ENCODE peak calls at places on chromosomes 7 and 10, in four cellular contexts. I is K562, J is fibroblast of the aortic adventitia, F is AG04450. Q is an unnamed sample.
A peak's percentile ranks its signal among the peaks of the same experiment; 100 is the strongest.

GRCh38 chr10:119025336-119025735 is 4.2 kb upstream of the NANOS1 start:
- DNase-seq in I (no peak), J (peak; percentile 68), F (no peak), Q (peak; percentile 83)

GRCh38 chr10:1403508-1404230 is 333.7 kb downstream of the ADARB2 start:
- DNase-seq in J (no peak), I (no peak), F (no peak), Q (no peak)

GRCh38 chr7:25858562-25859411 is 293.2 kb upstream of the NFE2L3 start:
- DNase-seq in J (no peak), I (no peak), F (no peak), Q (no peak)

GRCh38 chr10:13087986-13088618 is 11.9 kb upstream of the OPTN start:
- DNase-seq in F (peak; percentile 38), I (no peak), J (peak; percentile 92), Q (peak; percentile 89)

GRCh38 chr7:152588350-152588749 is 87.6 kb downstream of the XRCC2 start:
- DNase-seq in J (peak; percentile 68), I (no peak), F (peak; percentile 23), Q (peak; percentile 81)

GRCh38 chr10:16828731-16829175 is 11.5 kb upstream of the RSU1 start:
- DNase-seq in F (no peak), I (peak; percentile 12), J (peak; percentile 74), Q (peak; percentile 87)

GRCh38 chr10:101708073-101708472 is 13.1 kb upstream of the FBXW4 start:
- DNase-seq in I (no peak), F (no peak), J (no peak), Q (no peak)

GRCh38 chr7:130875265-130875741 is 141.3 kb upstream of the KLF14 start:
- DNase-seq in J (no peak), F (no peak), I (peak; percentile 79), Q (peak; percentile 56)

GRCh38 chr10:31374146-31374696 is 55.2 kb downstream of the ZEB1 start:
- DNase-seq in I (no peak), J (no peak), F (no peak), Q (peak; percentile 55)

GRCh38 chr7:74606101-74606908 is 51.2 kb upstream of the GTF2I start:
- DNase-seq in I (no peak), F (no peak), J (no peak), Q (no peak)

GRCh38 chr10:35506741-35507140 is 98.4 kb upstream of the GJD4 start:
- DNase-seq in J (no peak), F (no peak), I (no peak), Q (no peak)

GRCh38 chr7:55971045-55971444 is 6.7 kb downstream of the NIPSNAP2 start:
- DNase-seq in I (no peak), F (no peak), J (no peak), Q (no peak)

GRCh38 chr7:42090056-42090455 is 147.0 kb downstream of the GLI3 start:
- DNase-seq in I (no peak), F (no peak), J (no peak), Q (no peak)

GRCh38 chr10:48940372-48940771 is 732 bp upstream of the LRRC18 start:
- DNase-seq in I (no peak), J (no peak), F (no peak), Q (no peak)

GRCh38 chr7:133754718-133755117 is 372.4 kb upstream of the LRGUK start:
- DNase-seq in J (no peak), F (no peak), I (no peak), Q (no peak)

GRCh38 chr10:18221123-18221522 is 80.9 kb downstream of the CACNB2 start:
- DNase-seq in J (no peak), I (no peak), F (no peak), Q (no peak)

GRCh38 chr7:149670288-149670687 is 103.1 kb downstream of the ZNF467 start:
- DNase-seq in J (peak; percentile 85), I (no peak), F (no peak), Q (peak; percentile 46)

GRCh38 chr10:78045237-78045636 is 11.6 kb downstream of the RPS24 start:
- DNase-seq in F (no peak), I (peak; percentile 29), J (no peak), Q (no peak)

GRCh38 chr10:30055094-30055701 is 4.2 kb downstream of the JCAD start:
- DNase-seq in J (no peak), I (no peak), F (no peak), Q (peak; percentile 32)

GRCh38 chr7:131495679-131496498 is 60.5 kb downstream of the PODXL start:
- DNase-seq in F (no peak), I (no peak), J (no peak), Q (no peak)

GRCh38 chr7:2086229-2086628 is 146.5 kb downstream of the MAD1L1 start:
- DNase-seq in J (no peak), I (no peak), F (no peak), Q (no peak)

GRCh38 chr7:116736927-116737715 is 65.1 kb downstream of the MET start:
- DNase-seq in F (no peak), I (no peak), J (peak; percentile 54), Q (peak; percentile 52)

GRCh38 chr7:35036361-35037171 is 719 bp downstream of the DPY19L1 start:
- DNase-seq in F (no peak), I (peak; percentile 73), J (peak; percentile 66), Q (peak; percentile 70)

DNA sequence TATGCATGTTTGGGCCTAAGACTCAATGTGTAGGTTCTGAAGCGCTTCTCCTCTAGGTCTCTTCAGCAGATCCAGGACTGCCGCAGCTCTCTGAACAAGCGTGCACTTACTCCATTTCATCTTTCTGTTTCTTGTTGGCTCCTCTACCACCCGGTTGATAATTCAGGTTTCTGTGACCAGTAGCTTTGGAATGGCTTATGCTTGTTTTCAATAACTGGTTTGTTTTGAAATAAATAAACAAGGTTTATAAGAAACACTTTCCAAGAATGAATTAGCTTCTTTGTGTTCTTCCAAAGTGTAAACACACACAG is 1.5 kb downstream of the MDFIC start:
- DNase-seq in I (no peak), J (no peak), F (no peak), Q (no peak)
- H3K4me3 ChIP-seq in I (no peak overlapping the region), J (peak overlapping the region; percentile 83), F (peak overlapping the region; percentile 81), Q (peak overlapping the region; percentile 77)

GRCh38 chr10:14879801-14880193 is 1.1 kb downstream of the SUV39H2 start:
- DNase-seq in J (peak; percentile 3), F (no peak), I (no peak), Q (no peak)

GRCh38 chr10:14878266-14879054 is at the start of gene SUV39H2:
- DNase-seq in F (peak; percentile 73), J (peak; percentile 91), I (peak; percentile 96), Q (peak; percentile 97)

GRCh38 chr10:14875941-14876340 is 2.7 kb upstream of the SUV39H2 start:
- DNase-seq in J (no peak), I (no peak), F (no peak), Q (no peak)

GRCh38 chr10:14879055-14879800 is 562 bp downstream of the SUV39H2 start:
- DNase-seq in F (no peak), I (peak; percentile 30), J (peak; percentile 11), Q (peak; percentile 9)

DNA sequence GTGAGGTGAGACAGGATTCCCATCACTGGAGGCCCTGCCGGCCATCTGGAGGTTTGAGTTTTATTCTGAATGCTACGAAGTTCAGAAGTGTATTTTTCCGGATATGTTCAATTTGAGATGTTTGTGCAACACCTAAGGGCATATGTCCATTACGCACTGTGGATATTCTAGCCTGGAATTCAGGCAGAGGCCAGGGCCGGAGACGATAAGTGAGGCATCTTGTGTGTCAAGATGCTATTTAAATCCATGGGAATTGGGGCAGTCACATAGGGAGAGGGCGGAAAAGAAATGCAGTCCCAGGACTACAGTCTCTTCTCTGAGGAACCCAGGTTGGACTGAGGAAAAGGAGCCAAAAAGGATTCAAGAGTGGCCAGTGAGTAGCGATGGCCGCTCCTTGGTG is 1.9 kb upstream of the SUV39H2 start:
- DNase-seq in J (no peak), F (no peak), I (no peak), Q (peak; percentile 28)
- H3K4me3 ChIP-seq in J (peak overlapping the region; percentile 96), F (peak overlapping the region; percentile 95), I (peak overlapping the region; percentile 96), Q (no peak overlapping the region)

GRCh38 chr10:44963772-44964633 is 4.4 kb downstream of the RASSF4 start:
- DNase-seq in J (no peak), I (no peak), F (no peak), Q (peak; percentile 47)
- H3K4me3 ChIP-seq in J (no peak overlapping the region), I (no peak overlapping the region), F (no peak overlapping the region), Q (no peak overlapping the region)

GRCh38 chr10:62692085-62692484 is 112.4 kb upstream of the ADO start:
- DNase-seq in I (no peak), F (no peak), J (no peak), Q (no peak)

GRCh38 chr10:62691331-62691730 is 113.2 kb upstream of the ADO start:
- DNase-seq in I (no peak), F (no peak), J (no peak), Q (no peak)

GRCh38 chr10:62688971-62689700 is 115.4 kb upstream of the ADO start:
- DNase-seq in F (no peak), J (no peak), I (no peak), Q (no peak)

GRCh38 chr10:62690703-62691102 is 113.8 kb upstream of the ADO start:
- DNase-seq in F (no peak), I (no peak), J (no peak), Q (no peak)

DNA sequence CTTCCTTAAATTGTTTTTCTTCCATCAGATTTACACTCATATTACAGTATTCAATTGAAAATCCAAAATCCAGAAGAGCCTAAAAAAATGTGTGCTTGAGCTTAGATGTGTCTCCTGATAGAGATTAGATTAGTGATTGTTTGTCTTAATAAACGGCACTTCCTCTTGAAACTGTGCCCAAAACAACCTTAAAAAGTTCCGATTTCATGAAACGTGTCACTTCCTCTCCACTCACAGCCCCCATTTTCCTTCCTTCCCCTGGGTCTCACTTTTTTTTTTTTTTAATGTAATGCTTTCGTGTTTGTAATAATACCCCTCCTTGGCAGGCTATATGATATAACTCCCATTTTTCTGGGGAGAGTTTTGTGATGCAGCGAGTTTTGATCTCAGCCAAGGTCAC is 114.8 kb upstream of the ADO start:
- DNase-seq in I (no peak), J (no peak), F (no peak), Q (no peak)
- H3K4me3 ChIP-seq in I (no peak overlapping the region), J (no peak overlapping the region), F (no peak overlapping the region), Q (no peak overlapping the region)

DNA sequence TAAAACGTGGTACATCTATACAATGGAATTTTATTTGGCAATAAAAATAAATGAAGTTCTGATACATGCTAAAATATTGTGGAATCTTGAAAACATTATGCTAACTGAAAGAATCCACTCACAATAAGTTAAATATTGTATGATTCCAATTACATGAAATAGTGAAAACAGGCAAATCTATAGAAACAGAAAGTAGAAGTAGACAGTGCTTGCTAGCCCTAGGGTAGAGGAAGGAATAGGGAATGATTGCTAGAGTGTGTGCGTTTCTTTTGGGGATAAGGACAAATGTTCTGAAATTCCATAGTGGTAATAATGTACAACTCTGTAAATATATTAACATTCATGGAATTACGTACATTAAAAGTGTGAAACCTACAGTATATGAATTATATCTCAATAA is 57.2 kb downstream of the LRRN3 start:
- DNase-seq in F (no peak), I (no peak), J (no peak), Q (no peak)
- H3K4me3 ChIP-seq in F (no peak overlapping the region), I (no peak overlapping the region), J (no peak overlapping the region), Q (no peak overlapping the region)